ENCODE peak calls at places on chromosomes 13 and 19, in six cellular contexts. A, C, E, P, V and L are unnamed samples.

GRCh38 chr13:31528176-31528575 is 211.2 kb upstream of the RXFP2 start:
- DNase-seq in V (no peak), P (no peak), E (no peak), C (no peak), A (no peak), L (no peak)

GRCh38 chr13:51688937-51689336 is 104.7 kb downstream of the WDFY2 start:
- DNase-seq in C (no peak), E (no peak), P (no peak), A (no peak), V (no peak), L (no peak)

GRCh38 chr13:44274838-44275237 is 98.8 kb upstream of the SERP2 start:
- DNase-seq in P (no peak), C (peak; percentile 39), E (no peak), V (no peak), A (no peak), L (peak; percentile 54)

GRCh38 chr13:43285891-43286602 is 262.7 kb downstream of the DNAJC15 start:
- DNase-seq in P (no peak), A (no peak), V (no peak), E (no peak), C (peak; percentile 68), L (no peak)

GRCh38 chr19:33763661-33764343 is 32.9 kb upstream of the KCTD15 start:
- DNase-seq in V (no peak), C (no peak), P (no peak), A (no peak), E (no peak), L (no peak)

GRCh38 chr13:101785858-101786257 is 333.4 kb downstream of the ITGBL1 start:
- DNase-seq in V (peak; percentile 2), A (no peak), P (peak; percentile 26), C (peak; percentile 3), E (no peak), L (no peak)

GRCh38 chr19:18478545-18479311 is 40.8 kb upstream of the ISYNA1 start:
- DNase-seq in E (no peak), P (peak; percentile 83), A (peak; percentile 59), C (peak; percentile 94), V (peak; percentile 50), L (peak; percentile 98)

GRCh38 chr19:32233885-32234284 is 111.5 kb upstream of the ZNF507 start:
- DNase-seq in A (no peak), C (no peak), V (no peak), P (no peak), E (no peak), L (no peak)

GRCh38 chr13:101146101-101146898 is 270.0 kb downstream of the NALCN start:
- DNase-seq in C (peak; percentile 19), V (no peak), P (no peak), A (no peak), E (no peak), L (no peak)

GRCh38 chr19:38766276-38767047 is 6.9 kb downstream of the LGALS7 start:
- DNase-seq in A (no peak), C (no peak), P (no peak), E (no peak), V (no peak), L (no peak)

GRCh38 chr19:38765214-38765613 is 8.1 kb downstream of the LGALS7 start:
- DNase-seq in E (no peak), P (no peak), C (no peak), V (no peak), A (no peak), L (no peak)

GRCh38 chr19:38773469-38774177 is at the start of gene LGALS7:
- DNase-seq in P (no peak), A (no peak), E (no peak), C (no peak), V (no peak), L (no peak)

GRCh38 chr19:38774181-38774950 is 1.0 kb upstream of the LGALS7 start:
- DNase-seq in C (no peak), V (no peak), E (no peak), A (no peak), P (no peak), L (no peak)

DNA sequence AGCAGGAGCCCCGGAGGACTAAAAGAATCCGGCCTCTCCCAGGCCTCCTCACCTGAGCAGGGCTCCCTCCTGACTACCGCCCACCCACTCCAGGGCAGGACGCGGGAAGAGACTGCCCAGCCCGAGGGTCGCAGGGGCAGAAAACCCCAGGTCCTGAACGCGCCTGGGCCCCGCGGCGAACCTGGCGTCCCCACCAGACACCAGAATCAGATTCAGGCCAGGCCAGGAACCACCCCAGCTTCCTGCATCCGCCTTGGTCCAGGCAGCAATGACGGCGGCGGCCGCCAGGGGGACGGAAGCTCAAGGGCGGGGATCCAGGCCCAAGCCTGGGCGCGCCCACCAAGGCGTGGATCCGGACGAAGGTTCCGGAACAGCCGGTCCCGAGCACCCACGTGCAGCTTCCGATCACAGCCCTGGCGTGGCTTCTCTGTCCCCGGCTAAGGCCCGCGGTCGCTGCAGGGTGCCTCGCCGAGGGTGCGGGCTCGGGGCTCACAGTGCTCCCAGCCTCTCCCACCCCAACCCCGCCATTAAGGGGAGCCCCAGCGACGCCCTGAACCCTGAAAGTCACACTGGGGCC is 3.6 kb downstream of the LGALS7 start:
- DNase-seq in A (peak; percentile 89), E (peak; percentile 93), C (peak; percentile 38), V (peak; percentile 86), P (peak; percentile 90), L (peak; percentile 92)
- H3K4me3 ChIP-seq in A (no peak overlapping the region), E (peak overlapping the region; percentile 66), C (no peak overlapping the region), V (peak overlapping the region; percentile 24), P (peak overlapping the region; percentile 38), L (no peak overlapping the region)

DNA sequence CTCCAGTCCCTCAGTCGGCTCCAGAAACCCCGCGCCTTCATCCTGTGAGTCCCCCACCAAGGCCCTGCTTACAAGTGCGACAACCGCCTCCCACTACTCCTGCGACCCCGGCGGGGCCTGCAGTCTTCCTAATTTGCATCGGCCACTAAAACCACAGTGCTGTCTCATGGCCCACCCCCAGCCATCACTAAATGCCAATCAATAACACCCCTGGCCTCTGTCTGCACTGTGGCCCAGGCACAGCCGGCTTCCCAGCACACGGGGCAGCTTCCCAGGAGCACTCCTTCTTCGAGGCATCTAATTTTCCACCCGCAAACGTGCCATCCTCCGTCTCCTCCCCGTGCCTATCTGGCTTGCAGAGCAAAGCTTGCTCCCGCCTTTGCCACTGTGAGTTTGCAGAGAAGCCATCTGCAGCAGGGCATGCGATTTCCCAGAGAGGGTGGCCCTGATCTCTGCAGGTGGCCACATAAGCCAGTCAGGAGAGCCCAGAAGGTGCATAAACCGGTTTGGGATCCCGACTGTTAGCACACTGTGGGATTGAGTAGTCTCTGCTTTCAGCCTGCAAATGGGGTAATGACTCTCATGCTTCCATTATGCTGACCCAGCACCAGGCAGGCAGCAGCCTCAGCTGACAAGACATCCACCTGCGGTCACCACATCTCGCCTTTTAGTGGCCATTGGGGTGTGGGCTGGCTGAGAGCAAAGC is 34.0 kb upstream of the USE1 start:
- DNase-seq in P (no peak), C (no peak), V (no peak), A (no peak), E (no peak), L (no peak)
- TF ChIP-seq POLR2A in P (no peak), C (no peak), V (no peak), A (no peak), E (no peak), L (no peak)

GRCh38 chr13:95005300-95005699 is 293.0 kb upstream of the SOX21 start:
- DNase-seq in V (no peak), A (no peak), E (no peak), P (no peak), C (no peak), L (no peak)

GRCh38 chr13:95002126-95002525 is 289.8 kb upstream of the SOX21 start:
- DNase-seq in P (no peak), E (no peak), V (no peak), A (no peak), C (no peak), L (no peak)

GRCh38 chr13:95007322-95007721 is 293.9 kb downstream of the ABCC4 start:
- DNase-seq in P (no peak), E (no peak), V (no peak), A (no peak), C (no peak), L (no peak)

GRCh38 chr13:94999871-95000270 is 287.5 kb upstream of the SOX21 start:
- DNase-seq in A (no peak), V (no peak), P (no peak), E (no peak), C (no peak), L (no peak)

GRCh38 chr13:95002968-95003813 is 290.8 kb upstream of the SOX21 start:
- DNase-seq in A (no peak), C (no peak), P (no peak), V (no peak), E (no peak), L (no peak)
- H3K4me3 ChIP-seq in A (no peak overlapping the region), C (peak overlapping the region; percentile 26), P (peak overlapping the region; percentile 22), V (no peak overlapping the region), E (peak overlapping the region; percentile 39), L (no peak overlapping the region)

GRCh38 chr19:2426661-2427322 is 594 bp downstream of the TIMM13 start:
- DNase-seq in V (peak; percentile 16), P (peak; percentile 47), A (peak; percentile 68), C (peak; percentile 14), E (no peak), L (no peak)
- TF ChIP-seq POLR2A in V (no peak), P (no peak), A (no peak), C (no peak), E (no peak), L (no peak)